ENCODE peak calls at places on chromosomes 3 and 15, in five cellular contexts. S is K562, M is A549, P is GM23338, Y is HepG2. F is an unnamed sample.

GRCh38 chr3:38497026-38497425 is 886 bp downstream of the EXOG start:
- DNase-seq in S (peak), Y (no peak), M (no peak), P (no peak), F (no peak)

GRCh38 chr3:116034797-116035196 is 410.5 kb downstream of the LSAMP start:
- DNase-seq in S (no peak), M (no peak), Y (no peak), P (no peak), F (no peak)

GRCh38 chr3:154657265-154657664 is 227.3 kb upstream of the GPR149 start:
- DNase-seq in P (no peak), Y (no peak), S (no peak), M (no peak), F (no peak)

GRCh38 chr15:78044407-78045155 is 32.9 kb downstream of the TBC1D2B start:
- DNase-seq in S (no peak), P (no peak), M (no peak), Y (no peak), F (no peak)

GRCh38 chr3:50610181-50610971 is 1.2 kb downstream of the CISH start:
- DNase-seq in Y (no peak), S (peak), P (no peak), M (no peak), F (no peak)

GRCh38 chr3:172194702-172195392 is 155.5 kb downstream of the FNDC3B start:
- DNase-seq in P (peak), M (peak), Y (no peak), S (peak), F (no peak)

GRCh38 chr15:82850242-82850591 is 40.8 kb downstream of the WHAMM start:
- DNase-seq in P (peak), Y (no peak), M (no peak), S (no peak), F (no peak)

GRCh38 chr15:31831596-31831995 is 198.7 kb upstream of the CHRNA7 start:
- DNase-seq in Y (no peak), P (no peak), S (no peak), M (no peak), F (no peak)

GRCh38 chr3:17136251-17136721 is 251.5 kb downstream of the PLCL2 start:
- DNase-seq in P (no peak), S (no peak), Y (no peak), M (no peak), F (no peak)

GRCh38 chr3:45688194-45688881 is 858 bp upstream of the SACM1L start:
- DNase-seq in M (peak), S (peak), Y (peak), P (peak), F (no peak)

GRCh38 chr3:164406281-164406680 is 672.0 kb downstream of the SI start:
- DNase-seq in P (no peak), M (no peak), Y (no peak), S (no peak), F (no peak)

GRCh38 chr15:58748040-58748786 is 1.3 kb downstream of the ADAM10 start:
- DNase-seq in Y (no peak), S (no peak), M (no peak), P (no peak), F (no peak)

GRCh38 chr3:27758083-27758482 is 36.0 kb upstream of the EOMES start:
- DNase-seq in Y (no peak), P (no peak), M (peak), S (no peak), F (no peak)

GRCh38 chr3:112531358-112531781 is 30.4 kb downstream of the ATG3 start:
- DNase-seq in P (peak), M (peak), Y (peak), S (peak), F (no peak)

GRCh38 chr3:40120816-40121215 is 188.7 kb upstream of the EIF1B start:
- DNase-seq in Y (no peak), M (peak), S (no peak), P (no peak), F (no peak)

GRCh38 chr3:98856724-98857123 is 44.8 kb downstream of the DCBLD2 start:
- DNase-seq in Y (no peak), S (no peak), P (no peak), M (no peak), F (no peak)

GRCh38 chr3:165854696-165855095 is 17.5 kb upstream of the BCHE start:
- DNase-seq in M (peak), Y (peak), S (peak), P (peak), F (no peak)

GRCh38 chr3:103873024-103873423 is 1438.2 kb downstream of the ZPLD1 start:
- DNase-seq in P (no peak), Y (no peak), M (no peak), S (no peak), F (no peak)

GRCh38 chr15:99172171-99172570 is 67.3 kb downstream of the SYNM start:
- DNase-seq in Y (no peak), S (no peak), M (no peak), P (no peak), F (no peak)
- TF ChIP-seq JUNB in Y (no peak), S (no peak), M (no peak), P (no peak), F (no peak)

DNA sequence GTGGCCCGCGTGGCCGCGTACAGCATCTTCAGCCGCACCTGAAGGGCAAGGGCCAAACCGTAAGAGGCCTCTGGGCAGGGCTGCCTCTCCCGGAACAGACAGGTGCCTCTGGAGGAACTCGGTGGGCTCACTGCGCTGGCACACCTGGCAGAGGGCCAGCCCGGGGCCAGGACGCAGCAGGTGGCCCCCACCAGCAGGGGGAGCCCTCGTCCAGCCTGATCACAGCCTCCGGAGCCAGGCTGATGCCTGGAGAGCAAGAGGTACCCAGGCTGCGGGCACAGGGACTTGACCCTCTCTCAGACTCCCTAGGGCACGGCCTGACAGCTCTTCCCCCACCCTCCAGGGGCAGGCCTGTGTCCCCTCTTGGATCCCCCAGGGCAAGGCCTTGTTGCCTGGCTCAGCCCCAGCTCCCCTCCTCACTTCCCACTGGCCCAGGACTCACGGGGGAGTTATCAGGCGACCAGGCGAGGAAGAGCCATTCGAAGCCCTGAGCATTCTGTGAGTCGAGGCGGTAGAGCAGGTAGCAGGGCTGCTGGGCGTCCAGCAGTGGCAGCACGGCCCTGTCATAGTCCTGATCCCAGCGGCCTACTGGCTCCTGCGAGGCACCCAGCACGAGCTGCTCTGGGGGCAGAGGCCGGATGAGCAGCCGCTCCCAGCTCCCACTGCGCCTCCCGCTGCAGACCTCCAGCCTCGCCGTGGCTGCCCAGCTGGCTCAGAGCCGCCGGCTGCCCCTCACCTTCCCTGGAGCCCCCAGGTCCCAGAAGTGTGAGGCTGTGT is 6.2 kb upstream of the TLR9 start:
- DNase-seq in M (peak), Y (no peak), P (peak), S (peak), F (no peak)
- TF ChIP-seq JUNB in M (no peak), Y (no peak), P (no peak), S (no peak), F (no peak)

DNA sequence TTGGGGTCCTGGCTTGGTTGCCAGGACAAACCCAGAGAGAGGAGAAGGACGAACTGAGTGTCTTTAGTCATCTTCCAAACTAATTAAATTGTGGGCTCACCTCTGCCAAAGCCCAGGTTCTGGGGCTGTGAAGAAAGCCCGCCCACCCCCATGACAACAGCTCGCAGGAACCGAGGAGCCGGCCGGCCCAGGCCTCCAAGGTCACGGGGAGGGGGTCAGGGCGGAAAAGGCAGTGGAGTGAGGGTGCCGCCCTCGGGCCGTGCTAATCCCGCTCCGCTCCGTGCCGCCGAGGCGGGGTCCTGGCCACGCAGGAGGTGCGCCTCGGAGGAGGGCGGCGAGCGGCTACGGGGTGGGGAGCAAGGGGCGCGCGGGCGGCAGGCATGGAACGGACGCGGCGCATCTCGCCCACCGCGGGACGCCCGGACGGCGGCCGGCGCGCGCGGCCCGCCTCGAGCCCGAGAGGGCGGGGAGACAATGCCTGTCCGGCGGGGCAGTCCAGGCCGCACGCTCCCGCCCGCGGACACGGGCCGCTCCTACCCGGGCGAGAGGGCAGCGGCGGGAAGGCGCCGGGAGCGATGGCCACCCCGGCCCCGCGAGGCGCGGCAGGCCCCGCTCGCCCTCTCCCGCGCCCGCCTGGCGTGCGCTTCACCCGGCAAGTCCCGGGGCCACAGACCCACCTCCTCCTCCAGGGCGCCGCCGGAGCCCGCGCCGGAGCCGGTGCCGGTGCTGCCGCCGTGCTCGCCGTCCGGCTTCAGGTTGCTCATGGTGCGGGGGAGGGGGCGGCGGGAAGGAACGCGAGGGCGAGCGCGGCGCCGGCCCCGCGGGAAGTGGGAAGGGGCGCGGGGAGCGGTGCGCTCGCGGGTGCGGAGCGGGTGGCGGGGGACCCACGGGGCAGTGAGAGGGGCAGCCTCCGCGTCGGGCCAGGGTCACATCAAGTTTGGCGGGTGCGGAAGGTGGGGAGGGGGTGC is 549 bp downstream of the RBPMS2 start:
- DNase-seq in Y (no peak), S (no peak), M (peak), P (peak), F (no peak)
- TF ChIP-seq JUNB in Y (no peak), S (no peak), M (no peak), P (no peak), F (no peak)

GRCh38 chr15:96064351-96064756 is 266.1 kb upstream of the NR2F2 start:
- DNase-seq in S (no peak), P (peak), Y (peak), M (peak), F (no peak)
- TF ChIP-seq JUNB in S (no peak), P (no peak), Y (no peak), M (no peak), F (no peak)

GRCh38 chr3:42025388-42026138 is 63.7 kb upstream of the ULK4 start:
- DNase-seq in S (peak), Y (no peak), M (peak), P (peak), F (no peak)
- TF ChIP-seq JUNB in S (no peak), Y (no peak), M (no peak), P (no peak), F (peak)

DNA sequence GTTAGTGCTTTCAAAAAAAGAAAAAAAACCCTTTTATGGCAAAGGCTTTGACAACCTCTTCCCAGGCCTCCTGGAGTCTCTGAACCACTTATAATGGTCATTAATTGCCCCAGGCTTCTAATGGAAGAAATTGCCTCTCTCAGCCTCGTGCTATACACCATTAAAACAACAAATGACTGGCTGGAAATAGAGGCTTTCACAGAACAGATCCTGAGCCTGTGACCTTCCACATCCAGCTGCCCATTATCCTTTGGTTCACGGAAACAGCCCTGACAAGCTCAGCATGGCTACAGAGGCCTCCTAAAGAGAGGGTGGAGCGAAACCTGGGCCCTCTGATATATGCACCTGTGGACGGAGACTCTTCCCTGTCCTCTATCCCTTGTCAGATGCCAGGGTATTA is 26.8 kb upstream of the MKRN3 start:
- DNase-seq in S (no peak), P (no peak), M (no peak), Y (no peak), F (no peak)
- TF ChIP-seq JUNB in S (no peak), P (no peak), M (no peak), Y (no peak), F (no peak)

GRCh38 chr15:61344293-61344692 is 115.2 kb upstream of the RORA start:
- DNase-seq in Y (no peak), P (no peak), S (no peak), M (no peak), F (no peak)
- TF ChIP-seq JUNB in Y (no peak), P (no peak), S (no peak), M (no peak), F (no peak)

GRCh38 chr3:175222356-175222755 is 363.2 kb downstream of the NAALADL2 start:
- DNase-seq in M (no peak), S (no peak), P (no peak), Y (no peak), F (no peak)

GRCh38 chr3:175226444-175226843 is 367.3 kb downstream of the NAALADL2 start:
- DNase-seq in S (no peak), Y (no peak), P (no peak), M (no peak), F (no peak)

DNA sequence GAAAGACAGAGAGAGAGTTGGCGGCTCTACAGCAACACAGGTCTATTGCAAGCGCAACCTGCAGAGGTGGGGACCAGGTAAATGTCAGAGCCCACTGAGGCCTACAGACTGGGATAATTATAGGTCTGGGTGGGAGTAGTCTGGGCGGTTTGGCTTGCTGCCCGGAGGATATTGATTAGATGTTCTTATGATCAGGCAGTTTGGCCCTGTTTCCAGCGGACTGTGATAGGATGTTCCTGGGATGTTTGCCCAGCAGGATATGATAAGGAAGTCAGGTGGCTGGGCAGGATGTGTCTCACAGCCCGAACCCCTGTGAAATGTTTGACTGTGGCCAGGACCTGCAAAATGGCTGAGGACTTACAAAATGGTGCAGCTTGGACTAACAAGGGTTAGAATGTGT is 364.9 kb downstream of the NAALADL2 start:
- DNase-seq in Y (peak), P (no peak), S (no peak), M (no peak), F (no peak)
- TF ChIP-seq JUNB in Y (no peak), P (no peak), S (no peak), M (no peak), F (no peak)

GRCh38 chr3:141151439-141151838 is 80.2 kb upstream of the PXYLP1 start:
- DNase-seq in M (no peak), S (no peak), P (no peak), Y (no peak), F (no peak)

GRCh38 chr3:141150931-141151330 is 80.7 kb upstream of the PXYLP1 start:
- DNase-seq in S (no peak), P (no peak), M (no peak), Y (no peak), F (no peak)

GRCh38 chr3:141152801-141153678 is 78.6 kb upstream of the PXYLP1 start:
- DNase-seq in P (no peak), M (no peak), S (no peak), Y (no peak), F (no peak)

GRCh38 chr3:141153679-141153966 is 78.0 kb upstream of the PXYLP1 start:
- DNase-seq in M (no peak), S (no peak), Y (no peak), P (no peak), F (no peak)

DNA sequence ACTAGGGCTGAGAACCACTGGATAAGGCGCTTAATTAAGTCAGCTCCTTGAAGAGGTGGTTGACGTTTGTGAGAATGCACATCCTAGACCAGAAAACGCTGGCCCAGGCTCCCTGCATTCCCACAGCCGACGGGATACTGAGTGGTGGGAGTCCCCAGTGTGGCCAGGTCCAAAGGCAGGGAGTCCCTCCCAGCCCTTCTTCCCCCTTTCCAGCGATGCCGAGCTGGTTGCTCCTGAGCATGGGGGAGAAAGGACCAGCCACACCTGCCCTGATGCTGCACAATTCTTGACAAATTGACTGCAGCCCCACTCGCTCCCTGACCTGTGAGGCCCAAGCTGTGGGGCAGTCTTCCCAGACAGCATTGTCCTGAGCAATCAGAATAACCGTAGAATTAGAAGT is 79.5 kb upstream of the PXYLP1 start:
- DNase-seq in Y (no peak), M (no peak), S (no peak), P (no peak), F (no peak)
- TF ChIP-seq JUNB in Y (no peak), M (no peak), S (no peak), P (no peak), F (no peak)

F was measured in GM12878.